ENCODE peak calls at places on chromosomes 4 and X, in five cellular contexts. G is A549, T is gastrocnemius medialis, C is body of pancreas, O is ovary. D is an unnamed sample.

GRCh38 chrX:149512225-149512885 is 7.2 kb upstream of the IDS start:
- DNase-seq in G (peak), T (peak), C (peak), O (no peak), D (peak)

GRCh38 chr4:58940167-58940566 is 1830.0 kb upstream of the IGFBP7 start:
- DNase-seq in G (no peak), T (no peak), C (no peak), O (no peak), D (no peak)

GRCh38 chr4:2829933-2830451 is 13.7 kb upstream of the ADD1 start:
- DNase-seq in G (no peak), T (no peak), C (peak), O (peak), D (no peak)

GRCh38 chr4:181646864-181647263 is 596.3 kb upstream of the TENM3 start:
- DNase-seq in G (no peak), T (no peak), C (no peak), O (no peak), D (no peak)

GRCh38 chr4:41212221-41213203 is 1.8 kb downstream of the APBB2 start:
- DNase-seq in G (peak), T (peak), C (peak), O (no peak), D (peak)

GRCh38 chrX:54452920-54453319 is 12.7 kb downstream of the TSR2 start:
- DNase-seq in G (peak), T (no peak), C (no peak), O (no peak), D (no peak)

GRCh38 chr4:73707918-73708577 is 32.3 kb upstream of the CXCL8 start:
- DNase-seq in G (peak), T (no peak), C (peak), O (peak), D (no peak)

GRCh38 chrX:152884171-152884570 is 13.7 kb upstream of the ZNF185 start:
- DNase-seq in G (no peak), T (no peak), C (no peak), O (no peak), D (no peak)

GRCh38 chr4:16893141-16893571 is 5.3 kb downstream of the LDB2 start:
- DNase-seq in G (no peak), T (no peak), C (no peak), O (no peak), D (no peak)

GRCh38 chr4:1299301-1299860 is 9.7 kb downstream of the MAEA start:
- DNase-seq in G (no peak), T (no peak), C (no peak), O (no peak), D (no peak)

GRCh38 chrX:40172169-40172979 is 74.6 kb upstream of the BCOR start:
- DNase-seq in G (no peak), T (peak), C (peak), O (peak), D (peak)

GRCh38 chrX:15142084-15142715 is 127.7 kb downstream of the ASB9 start:
- DNase-seq in G (no peak), T (no peak), C (no peak), O (no peak), D (no peak)

GRCh38 chr4:169385356-169385755 is 114.6 kb upstream of the SH3RF1 start:
- DNase-seq in G (no peak), T (no peak), C (no peak), O (no peak), D (no peak)

GRCh38 chr4:168584321-168584771 is 87.5 kb downstream of the PALLD start:
- DNase-seq in G (no peak), T (no peak), C (no peak), O (no peak), D (no peak)

GRCh38 chr4:78397292-78397630 is 154.3 kb upstream of the ANXA3 start:
- DNase-seq in G (no peak), T (no peak), C (no peak), O (no peak), D (no peak)

GRCh38 chr4:79748835-79749234 is 324.2 kb downstream of the ANTXR2 start:
- DNase-seq in G (no peak), T (no peak), C (no peak), O (no peak), D (no peak)

GRCh38 chr4:22842360-22842759 is 149.6 kb downstream of the GBA3 start:
- DNase-seq in G (no peak), T (no peak), C (no peak), O (no peak), D (no peak)

GRCh38 chr4:40058121-40058520 is 1.5 kb downstream of the N4BP2 start:
- DNase-seq in G (no peak), T (no peak), C (no peak), O (no peak), D (no peak)

GRCh38 chr4:40055873-40056721 is 553 bp upstream of the N4BP2 start:
- DNase-seq in G (peak), T (peak), C (peak), O (peak), D (peak)

GRCh38 chr4:40058854-40059253 is 2.2 kb downstream of the N4BP2 start:
- DNase-seq in G (no peak), T (no peak), C (no peak), O (no peak), D (no peak)

GRCh38 chr4:40056722-40057539 is at the start of gene N4BP2:
- DNase-seq in G (peak), T (peak), C (peak), O (peak), D (peak)

DNA sequence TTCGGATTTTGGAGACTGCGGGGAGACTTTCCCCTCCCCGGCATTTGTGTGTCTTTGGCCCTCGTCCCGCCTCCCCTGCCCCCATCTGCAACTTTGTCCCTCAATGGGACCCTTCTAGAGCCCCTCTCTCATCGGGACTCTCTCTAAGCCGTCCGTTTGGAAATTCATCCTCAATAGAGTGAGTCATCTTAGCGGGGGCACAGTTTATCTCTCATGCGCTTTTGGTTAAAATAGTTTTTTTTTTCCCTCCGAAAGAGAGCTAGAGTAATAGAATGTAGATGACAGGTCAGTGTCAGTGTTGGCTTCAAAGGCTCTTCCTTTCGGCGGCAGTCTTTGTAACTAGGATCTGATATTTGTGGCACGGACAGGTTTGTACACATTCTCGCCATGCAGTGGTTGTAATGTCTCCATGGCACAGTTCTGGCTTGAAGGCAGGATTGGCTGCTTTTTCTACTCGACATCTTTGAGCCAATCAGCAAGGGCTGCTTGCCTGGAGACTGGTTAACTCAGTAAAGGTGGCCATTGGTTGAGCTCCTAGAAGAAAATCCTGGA is 966 bp downstream of the N4BP2 start:
- DNase-seq in G (peak), T (peak), C (peak), O (peak), D (peak)
- TF ChIP-seq POLR2A in G (no peak), T (peak), C (no peak), O (peak), D (no peak)

DNA sequence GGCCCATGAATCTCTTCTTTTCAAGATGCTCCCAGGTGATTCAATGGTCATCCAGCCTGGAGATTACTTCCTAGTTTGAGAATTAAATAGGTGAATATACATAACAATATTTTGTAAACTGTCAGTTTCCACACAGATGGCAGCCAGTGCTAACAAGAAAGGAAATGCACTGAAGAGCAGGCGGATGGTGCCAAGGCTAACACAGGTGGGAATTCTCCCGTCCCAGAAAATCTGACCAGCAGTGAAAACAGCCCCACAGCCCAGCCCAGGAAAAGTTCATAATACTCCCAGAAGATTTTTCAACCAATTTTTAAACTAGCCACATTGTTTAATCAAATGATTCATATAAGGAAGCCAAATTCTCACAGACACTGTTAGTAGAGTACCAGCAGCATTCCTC is 387.2 kb upstream of the GATB start:
- DNase-seq in G (no peak), T (no peak), C (peak), O (no peak), D (no peak)
- H3K4me3 ChIP-seq in G (no peak), T (no peak), C (no peak), O (no peak), D (no peak)

DNA sequence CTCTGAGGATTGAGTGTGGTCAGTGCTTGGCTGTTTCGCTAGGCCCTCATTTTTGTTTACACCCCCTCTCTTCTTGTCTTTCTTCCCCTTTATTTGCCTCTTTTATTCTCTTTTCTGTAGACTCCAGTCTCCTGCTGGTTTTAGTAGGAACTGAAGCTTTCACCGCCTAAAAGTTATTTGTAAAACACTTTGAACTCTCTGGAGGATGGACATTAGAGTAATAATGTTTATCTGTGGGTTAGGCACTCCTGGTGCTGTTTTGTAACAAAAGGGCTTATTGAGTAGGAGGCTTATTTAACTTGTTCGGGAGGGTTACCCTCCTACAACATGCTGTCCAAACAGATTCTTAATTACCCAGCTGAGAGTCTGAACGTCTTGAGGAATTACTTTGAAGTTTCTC is 1.6 kb upstream of the ARHGAP10 start:
- DNase-seq in G (no peak), T (no peak), C (no peak), O (no peak), D (no peak)
- TF ChIP-seq CTCF in G (no peak), T (no peak), C (peak), O (peak), D (no peak)

GRCh38 chr4:53498712-53499111 is 92.6 kb downstream of the LNX1 start:
- DNase-seq in G (no peak), T (no peak), C (no peak), O (no peak), D (no peak)
- TF ChIP-seq POLR2A in G (no peak), T (no peak), C (no peak), O (no peak), D (no peak)

GRCh38 chr4:36255575-36255974 is 11.3 kb upstream of the ARAP2 start:
- DNase-seq in G (no peak), T (no peak), C (no peak), O (no peak), D (no peak)

GRCh38 chr4:36251983-36252382 is 7.7 kb upstream of the ARAP2 start:
- DNase-seq in G (no peak), T (no peak), C (no peak), O (no peak), D (no peak)

GRCh38 chr4:36254355-36254754 is 10.0 kb upstream of the ARAP2 start:
- DNase-seq in G (no peak), T (no peak), C (no peak), O (no peak), D (no peak)

GRCh38 chr4:36260714-36261113 is 16.4 kb upstream of the ARAP2 start:
- DNase-seq in G (no peak), T (no peak), C (no peak), O (no peak), D (no peak)

GRCh38 chr4:36256398-36256828 is 12.1 kb upstream of the ARAP2 start:
- DNase-seq in G (no peak), T (no peak), C (no peak), O (no peak), D (no peak)
- H3K4me3 ChIP-seq in G (no peak), T (no peak), C (no peak), O (no peak), D (no peak)

DNA sequence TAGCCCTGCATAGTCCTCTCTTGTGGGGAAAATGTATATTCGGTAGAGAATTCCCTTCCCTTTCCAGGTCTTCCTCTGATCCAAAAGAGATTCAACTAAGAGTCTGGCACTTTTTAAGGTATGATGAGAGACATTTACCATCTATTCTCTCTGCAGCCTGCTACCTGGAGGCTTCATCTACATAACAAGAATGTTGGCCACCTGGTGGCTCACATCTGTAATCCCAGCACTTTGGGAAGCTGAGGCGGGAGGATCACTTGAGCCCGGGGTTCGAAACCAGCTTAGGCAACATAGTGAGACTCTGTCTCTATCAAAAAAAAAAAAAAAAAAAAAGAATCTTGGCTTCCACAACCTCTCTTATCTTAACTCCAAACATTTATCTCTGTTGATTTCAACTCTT is 40.4 kb upstream of the NOCT start:
- DNase-seq in G (no peak), T (no peak), C (no peak), O (no peak), D (no peak)
- TF ChIP-seq CTCF in G (no peak), T (no peak), C (no peak), O (no peak), D (no peak)

DNA sequence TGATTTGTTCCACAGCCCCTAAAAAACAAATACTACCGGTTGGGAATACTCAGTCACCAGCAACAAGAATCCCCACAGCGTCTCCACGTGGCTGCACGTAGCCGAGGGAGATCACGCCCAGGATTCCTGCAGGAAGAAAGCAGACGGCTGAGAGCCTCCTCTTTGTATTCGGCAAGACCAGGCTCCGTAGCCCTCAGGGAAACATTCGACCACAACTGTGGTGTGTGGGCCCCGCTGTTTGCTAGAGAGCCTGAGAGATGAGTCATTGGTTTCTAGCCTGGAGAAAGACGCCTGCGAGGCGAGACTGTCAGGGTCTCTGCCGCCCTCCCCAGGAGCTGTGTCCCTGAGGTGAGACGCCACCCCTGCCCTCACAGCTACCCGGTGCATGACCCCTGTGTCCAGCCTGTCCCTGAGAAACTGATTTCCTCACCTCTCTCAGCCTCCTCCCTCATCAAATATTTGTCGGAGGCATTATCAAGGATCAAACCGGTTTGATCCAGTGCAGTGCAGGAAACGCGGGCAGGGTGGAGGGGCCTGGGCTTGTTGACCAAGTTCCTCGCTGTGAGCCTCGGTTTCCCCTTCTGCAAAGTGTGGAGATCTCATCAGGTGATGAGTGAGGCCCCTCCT is 4.7 kb upstream of the S100P start:
- DNase-seq in G (peak), T (no peak), C (no peak), O (no peak), D (no peak)
- TF ChIP-seq POLR2A in G (no peak), T (no peak), C (no peak), O (no peak), D (no peak)

GRCh38 chrX:153931748-153932147 is 3.1 kb downstream of the NAA10 start:
- DNase-seq in G (no peak), T (no peak), C (no peak), O (no peak), D (no peak)
- H3K4me3 ChIP-seq in G (no peak), T (no peak), C (no peak), O (no peak), D (no peak)

GRCh38 chr4:68176500-68176899 is 46.8 kb upstream of the TMPRSS11F start:
- DNase-seq in G (no peak), T (no peak), C (no peak), O (no peak), D (no peak)

GRCh38 chr4:68176904-68177303 is 47.2 kb upstream of the TMPRSS11F start:
- DNase-seq in G (no peak), T (no peak), C (no peak), O (no peak), D (no peak)

GRCh38 chr4:68180858-68181531 is 51.3 kb upstream of the TMPRSS11F start:
- DNase-seq in G (peak), T (no peak), C (no peak), O (no peak), D (no peak)

DNA sequence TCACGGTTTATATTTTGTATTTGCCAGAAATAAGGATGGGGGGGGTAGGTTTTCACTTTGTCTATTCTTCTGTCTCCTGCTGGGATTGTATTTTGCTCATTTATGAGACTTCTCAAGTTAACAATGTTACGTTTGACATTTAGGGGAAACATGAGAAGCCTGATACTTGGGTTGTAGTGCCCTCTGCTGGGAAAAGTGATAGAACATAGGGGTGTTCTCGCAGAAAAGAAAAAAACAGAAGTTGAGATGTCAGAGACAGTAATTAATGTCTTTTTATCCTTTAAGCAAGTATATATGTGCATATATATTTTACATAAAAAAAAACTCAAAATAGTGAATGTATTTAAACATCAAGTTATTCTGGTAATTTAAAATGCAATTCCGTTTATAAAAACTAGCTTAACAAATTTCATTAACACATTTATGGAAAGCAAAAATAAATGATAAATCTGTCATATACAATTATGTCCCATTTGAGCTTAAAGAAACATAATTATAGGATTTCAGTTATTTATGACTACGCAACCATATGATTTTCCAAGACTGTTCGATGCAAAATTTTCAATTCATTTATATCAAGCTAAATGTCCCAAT is 46.0 kb upstream of the TMPRSS11F start:
- DNase-seq in G (peak), T (no peak), C (peak), O (no peak), D (no peak)
- TF ChIP-seq CTCF in G (peak), T (no peak), C (peak), O (peak), D (no peak)

D was measured in lower leg skin.